ENCODE peak calls at places on chromosomes 1 and 21, in ten cellular contexts. I is omental fat pad; O is thyroid gland; G is amniotic stem cell; X is NAMALWA; Q is AG04450; C is cardiac muscle cell; N is HT-29; B is endodermal cell; H is stimulated activated CD4-positive, alpha-beta T cell treated with anti-CD3 and anti-CD28 coated beads, Interleukin-1b, Interleukin-23, amount 100 ng/mL, for 48 hours. J is an unnamed sample.

GRCh38 chr21:42495765-42496119 is 282 bp downstream of the RSPH1 start:
- DNase-seq in I (no peak), O (no peak), G (no peak), X (no peak), Q (no peak), C (no peak), N (peak; percentile 70), B (no peak), H (no peak), J (no peak)

GRCh38 chr1:10438677-10439163 is 8.5 kb downstream of the CENPS start:
- DNase-seq in I (no peak), O (no peak), G (no peak), X (no peak), Q (no peak), C (peak; percentile 27), N (peak; percentile 4), B (no peak), H (no peak), J (no peak)

GRCh38 chr1:31105646-31106045 is 40.1 kb upstream of the PUM1 start:
- DNase-seq in I (no peak), O (no peak), G (no peak), X (no peak), Q (no peak), C (no peak), N (no peak), B (no peak), H (no peak), J (no peak)

GRCh38 chr1:39733161-39733560 is 5.5 kb upstream of the PPIE start:
- DNase-seq in I (no peak), O (peak; percentile 73), G (no peak), X (no peak), Q (no peak), C (no peak), N (no peak), B (no peak), H (no peak), J (no peak)

GRCh38 chr1:48080343-48081255 is 83.4 kb upstream of the TRABD2B start:
- DNase-seq in I (no peak), O (peak; percentile 63), G (no peak), X (no peak), Q (no peak), C (no peak), N (no peak), B (no peak), H (no peak), J (no peak)

GRCh38 chr1:64744492-64745180 is at the start of gene RAVER2:
- DNase-seq in I (no peak), O (peak; percentile 84), G (peak; percentile 13), X (peak; percentile 69), Q (peak; percentile 11), C (peak; percentile 92), N (peak; percentile 69), B (peak; percentile 92), H (peak; percentile 45), J (peak; percentile 66)

GRCh38 chr1:202952818-202953217 is 5.3 kb downstream of the ADIPOR1 start:
- DNase-seq in I (no peak), O (no peak), G (no peak), X (no peak), Q (no peak), C (no peak), N (peak; percentile 83), B (no peak), H (no peak), J (no peak)

GRCh38 chr1:213014642-213015041 is 1.0 kb downstream of the ANGEL2 start:
- DNase-seq in I (no peak), O (no peak), G (no peak), X (no peak), Q (no peak), C (peak; percentile 5), N (peak; percentile 35), B (no peak), H (no peak), J (peak; percentile 6)

GRCh38 chr1:170674239-170674638 is 10.3 kb downstream of the PRRX1 start:
- DNase-seq in I (no peak), O (no peak), G (no peak), X (no peak), Q (no peak), C (no peak), N (no peak), B (no peak), H (no peak), J (no peak)

GRCh38 chr1:111907321-111907720 is 82.1 kb downstream of the KCND3 start:
- DNase-seq in I (no peak), O (no peak), G (no peak), X (no peak), Q (no peak), C (no peak), N (no peak), B (peak; percentile 1), H (peak; percentile 9), J (peak; percentile 6)